ENCODE peak calls at places on chromosomes 5 and 9, in seven cellular contexts. S, T, Q, V, J, A and I are unnamed samples.

GRCh38 chr5:119218830-119219782 is 136.7 kb upstream of the TNFAIP8 start:
- DNase-seq in S (no peak), T (no peak), Q (no peak), V (peak), J (no peak), A (no peak), I (no peak)

GRCh38 chr5:99033014-99033931 is 104.5 kb upstream of the CHD1 start:
- DNase-seq in S (no peak), T (no peak), Q (no peak), V (no peak), J (peak), A (no peak), I (peak)

GRCh38 chr9:89606049-89606481 is 1.3 kb downstream of the GADD45G start:
- DNase-seq in S (no peak), T (peak), Q (no peak), V (peak), J (peak), A (no peak), I (peak)

GRCh38 chr5:124902097-124902821 is 155.8 kb upstream of the ZNF608 start:
- DNase-seq in S (no peak), T (no peak), Q (no peak), V (no peak), J (no peak), A (peak), I (no peak)

GRCh38 chr5:39948867-39949468 is 524.2 kb upstream of the DAB2 start:
- DNase-seq in S (no peak), T (peak), Q (peak), V (peak), J (peak), A (peak), I (peak)

GRCh38 chr5:127072861-127073846 is at the start of gene C5orf63:
- DNase-seq in S (no peak), T (peak), Q (peak), V (peak), J (peak), A (peak), I (peak)

GRCh38 chr9:4196376-4196775 is 103.5 kb downstream of the GLIS3 start:
- DNase-seq in S (no peak), T (no peak), Q (no peak), V (no peak), J (no peak), A (no peak), I (no peak)

GRCh38 chr5:158727771-158728311 is 371.9 kb downstream of the EBF1 start:
- DNase-seq in S (no peak), T (no peak), Q (no peak), V (peak), J (no peak), A (no peak), I (no peak)

GRCh38 chr5:55993013-55993412 is 1.8 kb downstream of the IL6ST start:
- DNase-seq in S (no peak), T (no peak), Q (no peak), V (no peak), J (peak), A (no peak), I (no peak)

GRCh38 chr9:22454021-22454420 is 7.4 kb downstream of the DMRTA1 start:
- DNase-seq in S (no peak), T (no peak), Q (no peak), V (no peak), J (no peak), A (no peak), I (no peak)

GRCh38 chr5:96753848-96754247 is 53.9 kb downstream of the ERAP1 start:
- DNase-seq in S (no peak), T (peak), Q (no peak), V (no peak), J (no peak), A (no peak), I (no peak)

GRCh38 chr9:132488611-132489010 is 78.6 kb downstream of the CFAP77 start:
- DNase-seq in S (no peak), T (peak), Q (no peak), V (no peak), J (no peak), A (no peak), I (no peak)

GRCh38 chr9:83981126-83981871 is 694 bp downstream of the RMI1 start:
- DNase-seq in S (no peak), T (peak), Q (no peak), V (no peak), J (peak), A (no peak), I (peak)

GRCh38 chr9:2761424-2761823 is 44.1 kb downstream of the KCNV2 start:
- DNase-seq in S (no peak), T (no peak), Q (no peak), V (no peak), J (no peak), A (peak), I (no peak)

GRCh38 chr9:2767800-2768199 is 50.5 kb downstream of the KCNV2 start:
- DNase-seq in S (no peak), T (no peak), Q (no peak), V (no peak), J (no peak), A (no peak), I (no peak)

GRCh38 chr9:2764371-2764770 is 47.1 kb downstream of the KCNV2 start:
- DNase-seq in S (no peak), T (no peak), Q (no peak), V (no peak), J (no peak), A (peak), I (no peak)

GRCh38 chr9:2768330-2768729 is 51.0 kb downstream of the KCNV2 start:
- DNase-seq in S (no peak), T (no peak), Q (no peak), V (no peak), J (no peak), A (no peak), I (no peak)

DNA sequence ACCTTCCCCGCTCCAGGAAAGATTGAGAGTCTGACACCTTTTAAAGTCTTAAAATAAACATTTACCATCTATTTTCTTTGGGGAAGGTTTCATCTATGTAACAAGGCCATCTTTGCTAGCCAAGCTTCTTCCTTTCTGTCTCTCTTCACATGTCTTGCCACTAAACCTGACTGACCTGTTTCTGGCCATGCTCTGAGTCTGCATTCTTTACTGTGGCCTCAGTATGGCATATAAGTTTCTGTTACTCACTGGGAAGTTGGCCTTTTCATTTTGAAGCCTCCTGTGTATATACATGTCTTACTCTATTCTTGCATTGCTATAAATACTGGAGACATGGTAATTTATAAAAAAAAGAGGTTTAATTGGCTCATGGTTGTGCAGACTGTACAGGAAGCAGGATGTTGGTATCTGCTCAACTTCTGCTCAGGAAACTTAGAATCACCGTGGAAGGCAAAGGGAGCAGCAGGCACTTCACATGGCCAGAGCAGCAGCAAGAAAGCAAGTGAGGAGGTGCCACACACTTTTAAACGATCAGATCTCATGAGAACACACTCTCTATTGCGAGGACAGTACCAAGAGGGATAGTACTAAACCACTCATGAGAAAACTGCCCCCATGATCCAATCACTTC is 48.1 kb downstream of the KCNV2 start:
- DNase-seq in S (no peak), T (no peak), Q (no peak), V (no peak), J (peak), A (no peak), I (no peak)
- TF ChIP-seq JUND in S (no peak), T (no peak), Q (no peak), V (no peak), J (no peak), A (no peak), I (no peak)

GRCh38 chr9:86318187-86318586 is 35.8 kb upstream of the ISCA1 start:
- DNase-seq in S (no peak), T (no peak), Q (no peak), V (no peak), J (no peak), A (no peak), I (no peak)

GRCh38 chr9:86322973-86323644 is 31.1 kb downstream of the TUT7 start:
- DNase-seq in S (no peak), T (no peak), Q (no peak), V (no peak), J (no peak), A (no peak), I (no peak)

GRCh38 chr9:86324901-86325300 is 29.3 kb downstream of the TUT7 start:
- DNase-seq in S (no peak), T (no peak), Q (no peak), V (no peak), J (no peak), A (no peak), I (no peak)

GRCh38 chr9:86324308-86324707 is 29.9 kb downstream of the TUT7 start:
- DNase-seq in S (no peak), T (no peak), Q (no peak), V (no peak), J (no peak), A (no peak), I (no peak)

GRCh38 chr9:86321373-86321772 is 32.8 kb downstream of the TUT7 start:
- DNase-seq in S (no peak), T (no peak), Q (no peak), V (no peak), J (no peak), A (no peak), I (no peak)
- TF ChIP-seq JUND in S (no peak), T (no peak), Q (no peak), V (no peak), J (no peak), A (no peak), I (no peak)

DNA sequence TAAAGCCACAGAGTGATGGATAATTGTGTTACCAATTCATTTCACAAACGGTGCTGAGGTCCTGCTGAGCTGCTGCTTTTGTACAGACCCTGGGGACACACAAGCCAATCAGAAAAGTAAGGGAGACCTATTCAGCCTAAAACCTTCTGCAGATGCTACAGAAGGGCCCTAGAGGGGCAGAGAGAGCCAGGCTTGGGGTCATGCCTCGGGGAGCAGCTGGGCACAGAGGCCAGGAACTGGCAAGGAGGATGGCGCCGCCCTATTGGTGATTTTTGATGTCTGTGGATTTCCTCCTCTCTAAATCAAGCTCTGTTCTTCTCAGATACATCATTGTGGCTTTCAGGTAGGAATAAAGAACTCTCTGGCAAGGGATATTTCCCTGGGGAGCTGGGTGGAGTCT is 181.9 kb downstream of the ZNF462 start:
- DNase-seq in S (peak), T (no peak), Q (no peak), V (no peak), J (peak), A (no peak), I (no peak)
- TF ChIP-seq JUND in S (no peak), T (no peak), Q (no peak), V (no peak), J (no peak), A (no peak), I (no peak)

GRCh38 chr9:25808554-25808953 is 130.3 kb upstream of the TUSC1 start:
- DNase-seq in S (no peak), T (no peak), Q (no peak), V (no peak), J (no peak), A (no peak), I (no peak)
- TF ChIP-seq JUND in S (no peak), T (no peak), Q (no peak), V (no peak), J (no peak), A (no peak), I (no peak)

GRCh38 chr5:179792612-179793469 is 945 bp upstream of the LTC4S start:
- DNase-seq in S (no peak), T (no peak), Q (no peak), V (no peak), J (no peak), A (no peak), I (no peak)

GRCh38 chr5:179794171-179794570 is 385 bp downstream of the LTC4S start:
- DNase-seq in S (no peak), T (no peak), Q (no peak), V (no peak), J (no peak), A (no peak), I (no peak)

GRCh38 chr5:179791881-179792611 is 1.7 kb upstream of the LTC4S start:
- DNase-seq in S (no peak), T (peak), Q (no peak), V (no peak), J (no peak), A (no peak), I (no peak)

GRCh38 chr5:179794575-179794974 is 789 bp downstream of the LTC4S start:
- DNase-seq in S (no peak), T (no peak), Q (no peak), V (no peak), J (no peak), A (no peak), I (no peak)

GRCh38 chr5:179793470-179794139 is at the start of gene LTC4S:
- DNase-seq in S (no peak), T (no peak), Q (no peak), V (no peak), J (no peak), A (no peak), I (no peak)
- TF ChIP-seq JUND in S (no peak), T (no peak), Q (no peak), V (no peak), J (no peak), A (no peak), I (no peak)

DNA sequence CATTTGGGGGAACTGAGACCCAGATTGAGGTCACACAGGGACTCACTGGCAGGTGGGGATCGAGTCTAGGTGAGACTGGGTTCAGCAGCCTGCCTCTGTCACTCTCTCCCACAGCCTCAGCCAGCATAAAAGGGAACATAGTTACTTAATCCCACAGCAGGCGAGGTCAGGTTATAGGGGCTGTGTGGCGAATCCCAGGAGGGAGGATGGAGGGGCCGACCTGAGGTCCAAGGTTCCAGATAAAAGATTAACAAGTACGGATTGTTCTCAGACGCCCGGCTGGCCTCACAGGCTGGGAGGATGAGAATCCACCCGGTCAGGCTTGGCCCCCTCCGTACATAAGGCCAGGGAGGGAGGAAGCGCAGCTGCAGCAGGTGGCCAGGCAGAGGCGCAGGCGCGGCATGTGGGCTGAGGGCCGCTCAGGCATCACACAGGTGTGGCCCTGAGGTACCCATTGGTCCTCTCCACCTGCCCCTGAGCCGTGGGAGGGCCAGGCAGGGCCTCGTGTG is 3.3 kb downstream of the SUSD3 start:
- DNase-seq in S (peak), T (no peak), Q (no peak), V (peak), J (peak), A (peak), I (no peak)
- TF ChIP-seq JUND in S (no peak), T (no peak), Q (no peak), V (no peak), J (no peak), A (no peak), I (no peak)

GRCh38 chr9:94061864-94062263 is 22.4 kb upstream of the PTPDC1 start:
- DNase-seq in S (no peak), T (no peak), Q (no peak), V (no peak), J (no peak), A (no peak), I (no peak)

GRCh38 chr9:94068257-94068656 is 16.0 kb upstream of the PTPDC1 start:
- DNase-seq in S (no peak), T (no peak), Q (no peak), V (no peak), J (no peak), A (no peak), I (peak)

GRCh38 chr9:94065535-94065961 is 18.7 kb upstream of the PTPDC1 start:
- DNase-seq in S (peak), T (peak), Q (peak), V (peak), J (peak), A (peak), I (peak)
- TF ChIP-seq JUND in S (no peak), T (no peak), Q (no peak), V (no peak), J (no peak), A (no peak), I (no peak)

GRCh38 chr5:82399111-82399510 is 121.0 kb upstream of the RPS23 start:
- DNase-seq in S (no peak), T (no peak), Q (no peak), V (no peak), J (no peak), A (no peak), I (no peak)

GRCh38 chr5:82396396-82396795 is 118.2 kb upstream of the RPS23 start:
- DNase-seq in S (no peak), T (no peak), Q (no peak), V (no peak), J (no peak), A (no peak), I (no peak)

GRCh38 chr5:82393951-82394350 is 115.8 kb upstream of the RPS23 start:
- DNase-seq in S (no peak), T (no peak), Q (no peak), V (no peak), J (no peak), A (no peak), I (no peak)

GRCh38 chr5:82397741-82398320 is 119.7 kb upstream of the RPS23 start:
- DNase-seq in S (no peak), T (no peak), Q (no peak), V (no peak), J (no peak), A (no peak), I (no peak)

DNA sequence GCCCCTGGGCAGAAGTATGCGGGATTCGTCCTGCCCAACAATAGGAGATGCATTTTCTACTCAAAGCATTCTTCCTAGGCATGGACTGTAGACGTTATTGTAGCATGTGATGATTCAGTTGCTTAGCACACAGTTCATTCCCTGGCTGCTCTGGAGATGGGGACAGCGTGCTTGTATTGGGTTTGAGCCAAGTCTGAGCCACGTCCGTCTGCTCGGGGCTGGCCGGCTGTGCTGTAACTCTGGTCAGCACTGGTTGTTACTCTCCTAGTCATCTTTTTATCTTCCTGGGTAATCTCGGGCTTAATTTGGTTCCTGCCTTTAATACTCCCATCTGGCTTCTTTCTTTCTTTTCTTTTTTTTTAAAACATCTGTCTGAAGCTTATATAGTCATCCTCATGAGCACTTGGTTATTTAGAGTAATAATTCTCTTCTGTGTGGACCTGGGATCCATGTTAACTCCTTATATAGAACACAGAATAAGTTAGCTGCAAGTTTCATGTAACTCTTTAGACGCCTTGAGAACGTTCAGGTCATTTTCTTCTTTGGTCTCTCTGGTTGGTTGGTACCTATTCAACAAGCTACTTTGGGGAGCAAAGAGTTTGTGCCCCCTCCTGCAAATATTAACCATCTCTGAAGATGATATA is 118.8 kb upstream of the RPS23 start:
- DNase-seq in S (no peak), T (peak), Q (peak), V (peak), J (peak), A (no peak), I (no peak)
- TF ChIP-seq JUND in S (no peak), T (peak), Q (peak), V (no peak), J (no peak), A (no peak), I (peak)